ENCODE peak calls at places on chromosomes 4 and X, in four cellular contexts. R, L, P and C are unnamed samples.
A peak's percentile ranks its signal among the peaks of the same experiment; 100 is the strongest.

GRCh38 chrX:84099120-84099519 is 88.9 kb downstream of the RPS6KA6 start:
- DNase-seq in R (no peak), L (no peak), P (no peak), C (no peak)

GRCh38 chrX:69387559-69388487 is 116.3 kb upstream of the NALF2 start:
- DNase-seq in R (no peak), L (peak; percentile 93), P (peak; percentile 22), C (peak; percentile 30)

GRCh38 chr4:71130827-71131603 is 137.6 kb downstream of the DCK start:
- DNase-seq in R (no peak), L (no peak), P (no peak), C (no peak)

GRCh38 chrX:13899607-13900006 is 82.7 kb upstream of the GPM6B start:
- DNase-seq in R (no peak), L (no peak), P (no peak), C (no peak)

GRCh38 chr4:1300466-1301455 is 11.1 kb downstream of the MAEA start:
- DNase-seq in R (no peak), L (no peak), P (no peak), C (no peak)

GRCh38 chr4:137069473-137069872 is 462.8 kb downstream of the PCDH18 start:
- DNase-seq in R (no peak), L (no peak), P (no peak), C (no peak)

GRCh38 chr4:182193261-182193660 is 49.9 kb upstream of the TENM3 start:
- DNase-seq in R (no peak), L (no peak), P (no peak), C (no peak)

GRCh38 chr4:129371901-129372300 is 275.9 kb downstream of the C4orf33 start:
- DNase-seq in R (no peak), L (no peak), P (no peak), C (no peak)

GRCh38 chr4:159768011-159768410 is 665.1 kb downstream of the RAPGEF2 start:
- DNase-seq in R (no peak), L (no peak), P (no peak), C (no peak)

GRCh38 chr4:147739239-147739823 is 7.4 kb downstream of the ARHGAP10 start:
- DNase-seq in R (no peak), L (no peak), P (no peak), C (no peak)

GRCh38 chr4:2806392-2807355 is 13.8 kb downstream of the SH3BP2 start:
- DNase-seq in R (no peak), L (no peak), P (no peak), C (no peak)

GRCh38 chrX:68261060-68261672 is 172.1 kb downstream of the OPHN1 start:
- DNase-seq in R (no peak), L (no peak), P (no peak), C (no peak)

GRCh38 chr4:27861381-27861787 is 1000.7 kb downstream of the STIM2 start:
- DNase-seq in R (no peak), L (peak; percentile 81), P (no peak), C (no peak)